ENCODE peak calls at places on chromosome 19, in four cellular contexts. One of them, this sample, is unnamed.

GRCh38 chr19:45128109-45128508 is 32.7 kb downstream of the NKPD1 start:
- DNase-seq in stimulated activated naive CD8-positive, alpha-beta T cell treated with anti-CD3 and anti-CD28 coated beads, Interleukin-15, amount 100 ng/mL, for 72 hours: no peak
- DNase-seq in stimulated activated CD4-positive, alpha-beta T cell treated with anti-CD3 and anti-CD28 coated beads, Interleukin-2, amount 100 ng/mL, for 24 hours: no peak
- DNase-seq in NCI-H1105: no peak
- DNase-seq in this sample: no peak

GRCh38 chr19:35738021-35738886 is 4.0 kb downstream of the IGFLR1 start:
- DNase-seq in NCI-H1105: no peak
- DNase-seq in stimulated activated CD4-positive, alpha-beta T cell treated with anti-CD3 and anti-CD28 coated beads, Interleukin-2, amount 100 ng/mL, for 24 hours: no peak
- DNase-seq in stimulated activated naive CD8-positive, alpha-beta T cell treated with anti-CD3 and anti-CD28 coated beads, Interleukin-15, amount 100 ng/mL, for 72 hours: no peak
- DNase-seq in this sample: no peak

GRCh38 chr19:12090807-12091206 is 26.3 kb downstream of the ZNF844 start:
- DNase-seq in stimulated activated CD4-positive, alpha-beta T cell treated with anti-CD3 and anti-CD28 coated beads, Interleukin-2, amount 100 ng/mL, for 24 hours: peak
- DNase-seq in stimulated activated naive CD8-positive, alpha-beta T cell treated with anti-CD3 and anti-CD28 coated beads, Interleukin-15, amount 100 ng/mL, for 72 hours: peak
- DNase-seq in NCI-H1105: peak
- DNase-seq in this sample: peak

GRCh38 chr19:20273376-20273775 is 106.4 kb downstream of the ZNF486 start:
- DNase-seq in stimulated activated naive CD8-positive, alpha-beta T cell treated with anti-CD3 and anti-CD28 coated beads, Interleukin-15, amount 100 ng/mL, for 72 hours: no peak
- DNase-seq in NCI-H1105: peak
- DNase-seq in stimulated activated CD4-positive, alpha-beta T cell treated with anti-CD3 and anti-CD28 coated beads, Interleukin-2, amount 100 ng/mL, for 24 hours: no peak
- DNase-seq in this sample: no peak

GRCh38 chr19:50826492-50827240 is 3.1 kb upstream of the KLK1 start:
- DNase-seq in stimulated activated naive CD8-positive, alpha-beta T cell treated with anti-CD3 and anti-CD28 coated beads, Interleukin-15, amount 100 ng/mL, for 72 hours: no peak
- DNase-seq in NCI-H1105: no peak
- DNase-seq in stimulated activated CD4-positive, alpha-beta T cell treated with anti-CD3 and anti-CD28 coated beads, Interleukin-2, amount 100 ng/mL, for 24 hours: no peak
- DNase-seq in this sample: no peak

GRCh38 chr19:49427855-49428546 is 2.8 kb downstream of the GFY start:
- DNase-seq in NCI-H1105: no peak
- DNase-seq in stimulated activated CD4-positive, alpha-beta T cell treated with anti-CD3 and anti-CD28 coated beads, Interleukin-2, amount 100 ng/mL, for 24 hours: no peak
- DNase-seq in stimulated activated naive CD8-positive, alpha-beta T cell treated with anti-CD3 and anti-CD28 coated beads, Interleukin-15, amount 100 ng/mL, for 72 hours: no peak
- DNase-seq in this sample: no peak

GRCh38 chr19:31179471-31179852 is 169.8 kb downstream of the TSHZ3 start:
- DNase-seq in stimulated activated naive CD8-positive, alpha-beta T cell treated with anti-CD3 and anti-CD28 coated beads, Interleukin-15, amount 100 ng/mL, for 72 hours: no peak
- DNase-seq in NCI-H1105: no peak
- DNase-seq in stimulated activated CD4-positive, alpha-beta T cell treated with anti-CD3 and anti-CD28 coated beads, Interleukin-2, amount 100 ng/mL, for 24 hours: no peak
- DNase-seq in this sample: no peak

GRCh38 chr19:11692127-11692790 is 46.5 kb downstream of the ZNF823 start:
- DNase-seq in NCI-H1105: no peak
- DNase-seq in stimulated activated naive CD8-positive, alpha-beta T cell treated with anti-CD3 and anti-CD28 coated beads, Interleukin-15, amount 100 ng/mL, for 72 hours: no peak
- DNase-seq in stimulated activated CD4-positive, alpha-beta T cell treated with anti-CD3 and anti-CD28 coated beads, Interleukin-2, amount 100 ng/mL, for 24 hours: no peak
- DNase-seq in this sample: no peak

GRCh38 chr19:49570138-49570856 is 10.1 kb downstream of the NOSIP start:
- DNase-seq in NCI-H1105: peak
- DNase-seq in stimulated activated naive CD8-positive, alpha-beta T cell treated with anti-CD3 and anti-CD28 coated beads, Interleukin-15, amount 100 ng/mL, for 72 hours: peak
- DNase-seq in stimulated activated CD4-positive, alpha-beta T cell treated with anti-CD3 and anti-CD28 coated beads, Interleukin-2, amount 100 ng/mL, for 24 hours: peak
- DNase-seq in this sample: peak

GRCh38 chr19:4974855-4975469 is 6.0 kb downstream of the KDM4B start:
- DNase-seq in stimulated activated naive CD8-positive, alpha-beta T cell treated with anti-CD3 and anti-CD28 coated beads, Interleukin-15, amount 100 ng/mL, for 72 hours: no peak
- DNase-seq in stimulated activated CD4-positive, alpha-beta T cell treated with anti-CD3 and anti-CD28 coated beads, Interleukin-2, amount 100 ng/mL, for 24 hours: no peak
- DNase-seq in NCI-H1105: no peak
- DNase-seq in this sample: no peak

GRCh38 chr19:40589723-40590429 is 11.3 kb upstream of the LTBP4 start:
- DNase-seq in stimulated activated naive CD8-positive, alpha-beta T cell treated with anti-CD3 and anti-CD28 coated beads, Interleukin-15, amount 100 ng/mL, for 72 hours: no peak
- DNase-seq in NCI-H1105: no peak
- DNase-seq in stimulated activated CD4-positive, alpha-beta T cell treated with anti-CD3 and anti-CD28 coated beads, Interleukin-2, amount 100 ng/mL, for 24 hours: no peak
- DNase-seq in this sample: no peak

GRCh38 chr19:15177269-15178116 is 23.3 kb downstream of the NOTCH3 start:
- DNase-seq in stimulated activated CD4-positive, alpha-beta T cell treated with anti-CD3 and anti-CD28 coated beads, Interleukin-2, amount 100 ng/mL, for 24 hours: peak
- DNase-seq in stimulated activated naive CD8-positive, alpha-beta T cell treated with anti-CD3 and anti-CD28 coated beads, Interleukin-15, amount 100 ng/mL, for 72 hours: peak
- DNase-seq in NCI-H1105: peak
- DNase-seq in this sample: peak

This sample was measured in stimulated activated naive CD4-positive, alpha-beta T cell.